ENCODE peak calls at places on chromosomes 13 and 19, in ten cellular contexts. One of them, this sample, is unnamed.

GRCh38 chr13:101127741-101128353 is 288.5 kb downstream of the NALCN start:
- DNase-seq in Calu3: no peak
- DNase-seq in AG08396: peak; percentile 51
- DNase-seq in stimulated activated CD4-positive, alpha-beta T cell treated with anti-CD3 and anti-CD28 coated beads, Interleukin-1b, Interleukin-23, amount 100 ng/mL, for 4 hours: no peak
- DNase-seq in T-helper 17 cell: no peak
- DNase-seq in glomerular endothelial cell: peak; percentile 36
- DNase-seq in cerebellar cortex: peak; percentile 74
- DNase-seq in COLO829: peak; percentile 66
- DNase-seq in activated naive CD8-positive, alpha-beta T cell treated with anti-CD3 and anti-CD28 coated beads for 36 hours: peak; percentile 3
- DNase-seq in GM12892: no peak
- DNase-seq in this sample: no peak

GRCh38 chr13:65417953-65418352 is 1812.2 kb downstream of the PCDH9 start:
- DNase-seq in activated naive CD8-positive, alpha-beta T cell treated with anti-CD3 and anti-CD28 coated beads for 36 hours: no peak
- DNase-seq in stimulated activated CD4-positive, alpha-beta T cell treated with anti-CD3 and anti-CD28 coated beads, Interleukin-1b, Interleukin-23, amount 100 ng/mL, for 4 hours: no peak
- DNase-seq in Calu3: no peak
- DNase-seq in T-helper 17 cell: no peak
- DNase-seq in glomerular endothelial cell: no peak
- DNase-seq in GM12892: no peak
- DNase-seq in AG08396: no peak
- DNase-seq in COLO829: no peak
- DNase-seq in cerebellar cortex: no peak
- DNase-seq in this sample: no peak

GRCh38 chr13:42405665-42406390 is 133.9 kb downstream of the AKAP11 start:
- DNase-seq in AG08396: no peak
- DNase-seq in cerebellar cortex: no peak
- DNase-seq in GM12892: no peak
- DNase-seq in stimulated activated CD4-positive, alpha-beta T cell treated with anti-CD3 and anti-CD28 coated beads, Interleukin-1b, Interleukin-23, amount 100 ng/mL, for 4 hours: peak; percentile 50
- DNase-seq in COLO829: no peak
- DNase-seq in glomerular endothelial cell: no peak
- DNase-seq in Calu3: peak; percentile 3
- DNase-seq in activated naive CD8-positive, alpha-beta T cell treated with anti-CD3 and anti-CD28 coated beads for 36 hours: peak; percentile 74
- DNase-seq in T-helper 17 cell: no peak
- DNase-seq in this sample: peak; percentile 97

GRCh38 chr13:79405501-79405830 is 589 bp downstream of the RBM26 start:
- DNase-seq in stimulated activated CD4-positive, alpha-beta T cell treated with anti-CD3 and anti-CD28 coated beads, Interleukin-1b, Interleukin-23, amount 100 ng/mL, for 4 hours: no peak
- DNase-seq in COLO829: peak; percentile 32
- DNase-seq in GM12892: no peak
- DNase-seq in AG08396: no peak
- DNase-seq in T-helper 17 cell: no peak
- DNase-seq in cerebellar cortex: no peak
- DNase-seq in glomerular endothelial cell: no peak
- DNase-seq in Calu3: no peak
- DNase-seq in activated naive CD8-positive, alpha-beta T cell treated with anti-CD3 and anti-CD28 coated beads for 36 hours: no peak
- DNase-seq in this sample: no peak

GRCh38 chr19:50500060-50500752 is 10.8 kb downstream of the JOSD2 start:
- DNase-seq in stimulated activated CD4-positive, alpha-beta T cell treated with anti-CD3 and anti-CD28 coated beads, Interleukin-1b, Interleukin-23, amount 100 ng/mL, for 4 hours: no peak
- DNase-seq in COLO829: no peak
- DNase-seq in cerebellar cortex: no peak
- DNase-seq in T-helper 17 cell: no peak
- DNase-seq in GM12892: no peak
- DNase-seq in AG08396: no peak
- DNase-seq in Calu3: peak; percentile 44
- DNase-seq in glomerular endothelial cell: no peak
- DNase-seq in activated naive CD8-positive, alpha-beta T cell treated with anti-CD3 and anti-CD28 coated beads for 36 hours: no peak
- DNase-seq in this sample: no peak

GRCh38 chr19:28289294-28290063 is 923.5 kb downstream of the UQCRFS1 start:
- DNase-seq in GM12892: no peak
- DNase-seq in glomerular endothelial cell: no peak
- DNase-seq in AG08396: peak; percentile 16
- DNase-seq in activated naive CD8-positive, alpha-beta T cell treated with anti-CD3 and anti-CD28 coated beads for 36 hours: no peak
- DNase-seq in Calu3: no peak
- DNase-seq in COLO829: peak; percentile 90
- DNase-seq in cerebellar cortex: peak; percentile 48
- DNase-seq in T-helper 17 cell: no peak
- DNase-seq in stimulated activated CD4-positive, alpha-beta T cell treated with anti-CD3 and anti-CD28 coated beads, Interleukin-1b, Interleukin-23, amount 100 ng/mL, for 4 hours: no peak
- DNase-seq in this sample: no peak

GRCh38 chr19:49391581-49392399 is 3.7 kb downstream of the KASH5 start:
- DNase-seq in AG08396: peak; percentile 81
- DNase-seq in GM12892: peak; percentile 79
- DNase-seq in stimulated activated CD4-positive, alpha-beta T cell treated with anti-CD3 and anti-CD28 coated beads, Interleukin-1b, Interleukin-23, amount 100 ng/mL, for 4 hours: peak; percentile 68
- DNase-seq in Calu3: peak; percentile 87
- DNase-seq in COLO829: peak; percentile 54
- DNase-seq in glomerular endothelial cell: peak; percentile 25
- DNase-seq in T-helper 17 cell: peak; percentile 61
- DNase-seq in activated naive CD8-positive, alpha-beta T cell treated with anti-CD3 and anti-CD28 coated beads for 36 hours: peak; percentile 78
- DNase-seq in cerebellar cortex: peak; percentile 97
- DNase-seq in this sample: peak; percentile 40

GRCh38 chr13:88978607-88979006 is 1307.4 kb downstream of the SLITRK5 start:
- DNase-seq in T-helper 17 cell: no peak
- DNase-seq in glomerular endothelial cell: no peak
- DNase-seq in COLO829: no peak
- DNase-seq in cerebellar cortex: no peak
- DNase-seq in stimulated activated CD4-positive, alpha-beta T cell treated with anti-CD3 and anti-CD28 coated beads, Interleukin-1b, Interleukin-23, amount 100 ng/mL, for 4 hours: no peak
- DNase-seq in activated naive CD8-positive, alpha-beta T cell treated with anti-CD3 and anti-CD28 coated beads for 36 hours: no peak
- DNase-seq in GM12892: no peak
- DNase-seq in Calu3: no peak
- DNase-seq in AG08396: no peak
- DNase-seq in this sample: no peak

GRCh38 chr19:46863818-46864629 is 3.2 kb downstream of the ARHGAP35 start:
- DNase-seq in Calu3: peak; percentile 73
- DNase-seq in cerebellar cortex: no peak
- DNase-seq in T-helper 17 cell: no peak
- DNase-seq in COLO829: no peak
- DNase-seq in glomerular endothelial cell: no peak
- DNase-seq in activated naive CD8-positive, alpha-beta T cell treated with anti-CD3 and anti-CD28 coated beads for 36 hours: no peak
- DNase-seq in stimulated activated CD4-positive, alpha-beta T cell treated with anti-CD3 and anti-CD28 coated beads, Interleukin-1b, Interleukin-23, amount 100 ng/mL, for 4 hours: no peak
- DNase-seq in GM12892: no peak
- DNase-seq in AG08396: peak; percentile 55
- DNase-seq in this sample: no peak

GRCh38 chr13:83943530-83944279 is 61.4 kb upstream of the SLITRK1 start:
- DNase-seq in COLO829: no peak
- DNase-seq in glomerular endothelial cell: no peak
- DNase-seq in activated naive CD8-positive, alpha-beta T cell treated with anti-CD3 and anti-CD28 coated beads for 36 hours: no peak
- DNase-seq in GM12892: no peak
- DNase-seq in Calu3: no peak
- DNase-seq in stimulated activated CD4-positive, alpha-beta T cell treated with anti-CD3 and anti-CD28 coated beads, Interleukin-1b, Interleukin-23, amount 100 ng/mL, for 4 hours: no peak
- DNase-seq in cerebellar cortex: peak; percentile 15
- DNase-seq in T-helper 17 cell: no peak
- DNase-seq in AG08396: peak; percentile 1
- DNase-seq in this sample: no peak

GRCh38 chr13:97307882-97308624 is 85.9 kb downstream of the MBNL2 start:
- DNase-seq in activated naive CD8-positive, alpha-beta T cell treated with anti-CD3 and anti-CD28 coated beads for 36 hours: no peak
- DNase-seq in GM12892: no peak
- DNase-seq in T-helper 17 cell: no peak
- DNase-seq in stimulated activated CD4-positive, alpha-beta T cell treated with anti-CD3 and anti-CD28 coated beads, Interleukin-1b, Interleukin-23, amount 100 ng/mL, for 4 hours: no peak
- DNase-seq in Calu3: peak; percentile 30
- DNase-seq in cerebellar cortex: peak; percentile 55
- DNase-seq in AG08396: no peak
- DNase-seq in glomerular endothelial cell: no peak
- DNase-seq in COLO829: peak; percentile 96
- DNase-seq in this sample: no peak

GRCh38 chr13:51785592-51786424 is 18.2 kb downstream of the DHRS12 start:
- DNase-seq in AG08396: peak; percentile 40
- DNase-seq in COLO829: no peak
- DNase-seq in Calu3: no peak
- DNase-seq in cerebellar cortex: peak; percentile 87
- DNase-seq in stimulated activated CD4-positive, alpha-beta T cell treated with anti-CD3 and anti-CD28 coated beads, Interleukin-1b, Interleukin-23, amount 100 ng/mL, for 4 hours: no peak
- DNase-seq in activated naive CD8-positive, alpha-beta T cell treated with anti-CD3 and anti-CD28 coated beads for 36 hours: no peak
- DNase-seq in GM12892: no peak
- DNase-seq in T-helper 17 cell: no peak
- DNase-seq in glomerular endothelial cell: no peak
- DNase-seq in this sample: no peak

GRCh38 chr13:66339214-66339613 is 890.9 kb downstream of the PCDH9 start:
- DNase-seq in Calu3: no peak
- DNase-seq in COLO829: no peak
- DNase-seq in AG08396: no peak
- DNase-seq in GM12892: no peak
- DNase-seq in T-helper 17 cell: no peak
- DNase-seq in cerebellar cortex: no peak
- DNase-seq in stimulated activated CD4-positive, alpha-beta T cell treated with anti-CD3 and anti-CD28 coated beads, Interleukin-1b, Interleukin-23, amount 100 ng/mL, for 4 hours: no peak
- DNase-seq in glomerular endothelial cell: no peak
- DNase-seq in activated naive CD8-positive, alpha-beta T cell treated with anti-CD3 and anti-CD28 coated beads for 36 hours: no peak
- DNase-seq in this sample: no peak

GRCh38 chr19:1833540-1833939 is 14.7 kb downstream of the REXO1 start:
- DNase-seq in cerebellar cortex: no peak
- DNase-seq in GM12892: no peak
- DNase-seq in Calu3: no peak
- DNase-seq in AG08396: peak; percentile 63
- DNase-seq in stimulated activated CD4-positive, alpha-beta T cell treated with anti-CD3 and anti-CD28 coated beads, Interleukin-1b, Interleukin-23, amount 100 ng/mL, for 4 hours: no peak
- DNase-seq in activated naive CD8-positive, alpha-beta T cell treated with anti-CD3 and anti-CD28 coated beads for 36 hours: no peak
- DNase-seq in COLO829: no peak
- DNase-seq in T-helper 17 cell: no peak
- DNase-seq in glomerular endothelial cell: no peak
- DNase-seq in this sample: no peak

GRCh38 chr19:14475251-14476073 is at the start of gene PTGER1:
- DNase-seq in glomerular endothelial cell: no peak
- DNase-seq in activated naive CD8-positive, alpha-beta T cell treated with anti-CD3 and anti-CD28 coated beads for 36 hours: peak; percentile 49
- DNase-seq in AG08396: peak; percentile 81
- DNase-seq in GM12892: no peak
- DNase-seq in COLO829: no peak
- DNase-seq in T-helper 17 cell: no peak
- DNase-seq in stimulated activated CD4-positive, alpha-beta T cell treated with anti-CD3 and anti-CD28 coated beads, Interleukin-1b, Interleukin-23, amount 100 ng/mL, for 4 hours: no peak
- DNase-seq in cerebellar cortex: no peak
- DNase-seq in Calu3: no peak
- DNase-seq in this sample: no peak

GRCh38 chr13:79311456-79311855 is 94.6 kb downstream of the RBM26 start:
- DNase-seq in stimulated activated CD4-positive, alpha-beta T cell treated with anti-CD3 and anti-CD28 coated beads, Interleukin-1b, Interleukin-23, amount 100 ng/mL, for 4 hours: no peak
- DNase-seq in AG08396: no peak
- DNase-seq in T-helper 17 cell: no peak
- DNase-seq in Calu3: no peak
- DNase-seq in COLO829: no peak
- DNase-seq in activated naive CD8-positive, alpha-beta T cell treated with anti-CD3 and anti-CD28 coated beads for 36 hours: no peak
- DNase-seq in GM12892: no peak
- DNase-seq in cerebellar cortex: no peak
- DNase-seq in glomerular endothelial cell: no peak
- DNase-seq in this sample: no peak

GRCh38 chr19:27720155-27720554 is 1492.8 kb downstream of the UQCRFS1 start:
- DNase-seq in T-helper 17 cell: no peak
- DNase-seq in AG08396: no peak
- DNase-seq in COLO829: no peak
- DNase-seq in activated naive CD8-positive, alpha-beta T cell treated with anti-CD3 and anti-CD28 coated beads for 36 hours: no peak
- DNase-seq in glomerular endothelial cell: no peak
- DNase-seq in GM12892: no peak
- DNase-seq in stimulated activated CD4-positive, alpha-beta T cell treated with anti-CD3 and anti-CD28 coated beads, Interleukin-1b, Interleukin-23, amount 100 ng/mL, for 4 hours: no peak
- DNase-seq in cerebellar cortex: peak; percentile 55
- DNase-seq in Calu3: no peak
- DNase-seq in this sample: no peak

GRCh38 chr19:55689366-55690108 is 14.5 kb downstream of the EPN1 start:
- DNase-seq in T-helper 17 cell: no peak
- DNase-seq in COLO829: no peak
- DNase-seq in Calu3: no peak
- DNase-seq in GM12892: no peak
- DNase-seq in glomerular endothelial cell: no peak
- DNase-seq in stimulated activated CD4-positive, alpha-beta T cell treated with anti-CD3 and anti-CD28 coated beads, Interleukin-1b, Interleukin-23, amount 100 ng/mL, for 4 hours: no peak
- DNase-seq in activated naive CD8-positive, alpha-beta T cell treated with anti-CD3 and anti-CD28 coated beads for 36 hours: no peak
- DNase-seq in AG08396: no peak
- DNase-seq in cerebellar cortex: no peak
- DNase-seq in this sample: no peak

GRCh38 chr19:5330307-5330720 is 10.3 kb downstream of the PTPRS start:
- DNase-seq in stimulated activated CD4-positive, alpha-beta T cell treated with anti-CD3 and anti-CD28 coated beads, Interleukin-1b, Interleukin-23, amount 100 ng/mL, for 4 hours: no peak
- DNase-seq in AG08396: no peak
- DNase-seq in COLO829: no peak
- DNase-seq in Calu3: no peak
- DNase-seq in activated naive CD8-positive, alpha-beta T cell treated with anti-CD3 and anti-CD28 coated beads for 36 hours: no peak
- DNase-seq in cerebellar cortex: no peak
- DNase-seq in glomerular endothelial cell: no peak
- DNase-seq in T-helper 17 cell: no peak
- DNase-seq in GM12892: no peak
- DNase-seq in this sample: no peak

GRCh38 chr13:107376393-107377085 is 808.6 kb upstream of the ARGLU1 start:
- DNase-seq in Calu3: no peak
- DNase-seq in T-helper 17 cell: no peak
- DNase-seq in activated naive CD8-positive, alpha-beta T cell treated with anti-CD3 and anti-CD28 coated beads for 36 hours: no peak
- DNase-seq in AG08396: no peak
- DNase-seq in GM12892: no peak
- DNase-seq in COLO829: no peak
- DNase-seq in stimulated activated CD4-positive, alpha-beta T cell treated with anti-CD3 and anti-CD28 coated beads, Interleukin-1b, Interleukin-23, amount 100 ng/mL, for 4 hours: no peak
- DNase-seq in glomerular endothelial cell: no peak
- DNase-seq in cerebellar cortex: peak; percentile 17
- DNase-seq in this sample: no peak

GRCh38 chr19:6423499-6424189 is 967 bp downstream of the KHSRP start:
- DNase-seq in cerebellar cortex: peak; percentile 46
- DNase-seq in Calu3: peak; percentile 34
- DNase-seq in glomerular endothelial cell: no peak
- DNase-seq in T-helper 17 cell: no peak
- DNase-seq in stimulated activated CD4-positive, alpha-beta T cell treated with anti-CD3 and anti-CD28 coated beads, Interleukin-1b, Interleukin-23, amount 100 ng/mL, for 4 hours: no peak
- DNase-seq in GM12892: no peak
- DNase-seq in AG08396: peak; percentile 83
- DNase-seq in COLO829: peak; percentile 63
- DNase-seq in activated naive CD8-positive, alpha-beta T cell treated with anti-CD3 and anti-CD28 coated beads for 36 hours: peak; percentile 60
- DNase-seq in this sample: no peak

GRCh38 chr19:5990289-5990797 is 12.4 kb upstream of the RANBP3 start:
- DNase-seq in T-helper 17 cell: no peak
- DNase-seq in Calu3: no peak
- DNase-seq in stimulated activated CD4-positive, alpha-beta T cell treated with anti-CD3 and anti-CD28 coated beads, Interleukin-1b, Interleukin-23, amount 100 ng/mL, for 4 hours: no peak
- DNase-seq in GM12892: no peak
- DNase-seq in glomerular endothelial cell: no peak
- DNase-seq in COLO829: no peak
- DNase-seq in activated naive CD8-positive, alpha-beta T cell treated with anti-CD3 and anti-CD28 coated beads for 36 hours: no peak
- DNase-seq in AG08396: no peak
- DNase-seq in cerebellar cortex: no peak
- DNase-seq in this sample: no peak

GRCh38 chr19:54209748-54210494 is 9.3 kb downstream of the RPS9 start:
- DNase-seq in Calu3: peak; percentile 98
- DNase-seq in GM12892: no peak
- DNase-seq in cerebellar cortex: peak; percentile 80
- DNase-seq in T-helper 17 cell: no peak
- DNase-seq in COLO829: peak; percentile 93
- DNase-seq in stimulated activated CD4-positive, alpha-beta T cell treated with anti-CD3 and anti-CD28 coated beads, Interleukin-1b, Interleukin-23, amount 100 ng/mL, for 4 hours: no peak
- DNase-seq in glomerular endothelial cell: no peak
- DNase-seq in AG08396: peak; percentile 95
- DNase-seq in activated naive CD8-positive, alpha-beta T cell treated with anti-CD3 and anti-CD28 coated beads for 36 hours: peak; percentile 39
- DNase-seq in this sample: no peak

GRCh38 chr19:3350014-3350663 is 16.2 kb upstream of the NFIC start:
- DNase-seq in activated naive CD8-positive, alpha-beta T cell treated with anti-CD3 and anti-CD28 coated beads for 36 hours: no peak
- DNase-seq in COLO829: no peak
- DNase-seq in glomerular endothelial cell: no peak
- DNase-seq in stimulated activated CD4-positive, alpha-beta T cell treated with anti-CD3 and anti-CD28 coated beads, Interleukin-1b, Interleukin-23, amount 100 ng/mL, for 4 hours: no peak
- DNase-seq in T-helper 17 cell: no peak
- DNase-seq in cerebellar cortex: no peak
- DNase-seq in GM12892: no peak
- DNase-seq in AG08396: no peak
- DNase-seq in Calu3: no peak
- DNase-seq in this sample: no peak